ENCODE peak calls at places on chromosomes 11 and 22, in four cellular contexts. G is NCI-H1417, Y is T1000, H is NCI-H345. Z is an unnamed sample.

GRCh38 chr11:13480198-13480597 is 15.6 kb downstream of the PTH start:
- DNase-seq in G (peak), Y (no peak), H (no peak), Z (no peak)

GRCh38 chr11:133726576-133726975 is 118.7 kb downstream of the SPATA19 start:
- DNase-seq in G (no peak), Y (no peak), H (no peak), Z (no peak)

GRCh38 chr22:17707526-17707925 is 66.7 kb downstream of the BID start:
- DNase-seq in G (no peak), Y (no peak), H (no peak), Z (no peak)

GRCh38 chr11:22337571-22338464 is at the start of gene SLC17A6:
- DNase-seq in G (peak), Y (peak), H (peak), Z (no peak)

GRCh38 chr11:66337103-66337899 is 1.1 kb upstream of the RIN1 start:
- DNase-seq in G (no peak), Y (peak), H (no peak), Z (no peak)

GRCh38 chr22:33492210-33492651 is 428.0 kb downstream of the LARGE1 start:
- DNase-seq in G (no peak), Y (no peak), H (no peak), Z (no peak)

GRCh38 chr11:29452131-29452530 is 564.7 kb downstream of the KCNA4 start:
- DNase-seq in G (no peak), Y (no peak), H (no peak), Z (no peak)

GRCh38 chr11:103644676-103645075 is 391.8 kb upstream of the DDI1 start:
- DNase-seq in G (no peak), Y (no peak), H (no peak), Z (no peak)

GRCh38 chr11:6385046-6385777 is 5.1 kb upstream of the SMPD1 start:
- DNase-seq in G (no peak), Y (no peak), H (no peak), Z (no peak)

GRCh38 chr11:128523616-128524015 is 63.7 kb downstream of the ETS1 start:
- DNase-seq in G (no peak), Y (no peak), H (no peak), Z (no peak)

GRCh38 chr22:24216541-24217209 is 28.2 kb downstream of the GGT5 start:
- DNase-seq in G (no peak), Y (no peak), H (no peak), Z (no peak)

GRCh38 chr22:21982338-21982965 is at the start of gene TOP3B:
- DNase-seq in G (peak), Y (peak), H (peak), Z (peak)

GRCh38 chr11:112225753-112226061 is 521 bp upstream of the PTS start:
- DNase-seq in G (no peak), Y (no peak), H (no peak), Z (no peak)

GRCh38 chr11:121842186-121842585 is 273.8 kb downstream of the BLID start:
- DNase-seq in G (no peak), Y (no peak), H (no peak), Z (no peak)

GRCh38 chr11:87878373-87878779 is 296.9 kb downstream of the RAB38 start:
- DNase-seq in G (peak), Y (no peak), H (peak), Z (no peak)

GRCh38 chr11:17544181-17544622 is at the start of gene USH1C:
- DNase-seq in G (no peak), Y (no peak), H (no peak), Z (no peak)

GRCh38 chr11:9379046-9379445 is 5.4 kb upstream of the IPO7 start:
- DNase-seq in G (no peak), Y (no peak), H (no peak), Z (no peak)

GRCh38 chr22:19868773-19869471 is 14.2 kb upstream of the GNB1L start:
- DNase-seq in G (peak), Y (no peak), H (peak), Z (no peak)

GRCh38 chr11:109747839-109748238 is 325.8 kb downstream of the C11orf87 start:
- DNase-seq in G (no peak), Y (no peak), H (no peak), Z (no peak)

GRCh38 chr11:67302571-67303131 is 679 bp upstream of the SSH3 start:
- DNase-seq in G (peak), Y (no peak), H (peak), Z (no peak)

GRCh38 chr11:130449996-130450419 is 1.6 kb downstream of the ADAMTS15 start:
- DNase-seq in G (peak), Y (peak), H (no peak), Z (no peak)

GRCh38 chr11:86918943-86919342 is 36.3 kb downstream of the FZD4 start:
- DNase-seq in G (no peak), Y (no peak), H (no peak), Z (no peak)

GRCh38 chr11:129605815-129606214 is 209.8 kb upstream of the TMEM45B start:
- DNase-seq in G (peak), Y (no peak), H (no peak), Z (no peak)

GRCh38 chr11:94544832-94545640 is 1.3 kb downstream of the FUT4 start:
- DNase-seq in G (no peak), Y (no peak), H (no peak), Z (no peak)

Z was measured in stimulated activated effector memory CD8-positive, alpha-beta T cell treated with anti-CD3 and anti-CD28 coated beads, Interleukin-12 subunit alpha, Interleukin-12 subunit beta, amount 100 ng/mL, for 72 hours.